ENCODE peak calls at places on chromosomes 16 and 17, in nine cellular contexts. J, A, C, F, X, D, N, M and L are unnamed samples.

GRCh38 chr16:47234-47633 is 6.2 kb downstream of the POLR3K start:
- DNase-seq in J (no peak), A (no peak), C (no peak), F (no peak), X (no peak), D (no peak), N (no peak), M (no peak), L (no peak)

GRCh38 chr17:67496286-67496685 is 119.2 kb downstream of the PITPNC1 start:
- DNase-seq in J (no peak), A (peak), C (no peak), F (no peak), X (no peak), D (no peak), N (no peak), M (no peak), L (no peak)

GRCh38 chr16:31265329-31266245 is 5.8 kb downstream of the ITGAM start:
- DNase-seq in J (no peak), A (peak), C (no peak), F (peak), X (peak), D (peak), N (peak), M (no peak), L (peak)

GRCh38 chr17:81909966-81910839 is 996 bp downstream of the PCYT2 start:
- DNase-seq in J (no peak), A (peak), C (no peak), F (no peak), X (no peak), D (no peak), N (no peak), M (no peak), L (no peak)

GRCh38 chr16:68235105-68235881 is 634 bp downstream of the ESRP2 start:
- DNase-seq in J (no peak), A (peak), C (peak), F (no peak), X (no peak), D (no peak), N (no peak), M (no peak), L (no peak)

GRCh38 chr17:41917192-41917591 is 1.6 kb downstream of the ACLY start:
- DNase-seq in J (peak), A (no peak), C (no peak), F (no peak), X (no peak), D (no peak), N (no peak), M (no peak), L (no peak)

GRCh38 chr17:11182430-11182829 is 58.6 kb upstream of the SHISA6 start:
- DNase-seq in J (no peak), A (no peak), C (no peak), F (no peak), X (no peak), D (no peak), N (no peak), M (no peak), L (no peak)

GRCh38 chr16:14475370-14476139 is 154.5 kb downstream of the PARN start:
- DNase-seq in J (no peak), A (peak), C (no peak), F (no peak), X (no peak), D (no peak), N (no peak), M (no peak), L (no peak)

GRCh38 chr17:78573955-78574354 is 3.2 kb downstream of the DNAH17 start:
- DNase-seq in J (no peak), A (peak), C (peak), F (no peak), X (no peak), D (no peak), N (no peak), M (no peak), L (no peak)

GRCh38 chr17:339193-340061 is 13.2 kb downstream of the RPH3AL start:
- DNase-seq in J (no peak), A (peak), C (no peak), F (no peak), X (no peak), D (no peak), N (no peak), M (no peak), L (no peak)

GRCh38 chr17:36148559-36149295 is 27.7 kb downstream of the TBC1D3B start:
- DNase-seq in J (peak), A (peak), C (peak), F (peak), X (peak), D (peak), N (peak), M (peak), L (peak)

GRCh38 chr16:54216268-54217187 is 70.1 kb downstream of the IRX3 start:
- DNase-seq in J (no peak), A (no peak), C (no peak), F (no peak), X (no peak), D (no peak), N (no peak), M (no peak), L (no peak)

GRCh38 chr17:7582401-7583252 is 1.0 kb upstream of the MPDU1 start:
- DNase-seq in J (no peak), A (peak), C (no peak), F (no peak), X (no peak), D (no peak), N (no peak), M (no peak), L (no peak)

GRCh38 chr16:11140466-11140865 is 115.5 kb downstream of the SOCS1 start:
- DNase-seq in J (no peak), A (no peak), C (no peak), F (no peak), X (no peak), D (no peak), N (no peak), M (no peak), L (no peak)

GRCh38 chr16:57736419-57737281 is 1.1 kb downstream of the KATNB1 start:
- DNase-seq in J (peak), A (peak), C (peak), F (peak), X (peak), D (peak), N (peak), M (no peak), L (peak)

GRCh38 chr17:10182785-10183184 is 15.6 kb downstream of the GAS7 start:
- DNase-seq in J (no peak), A (no peak), C (no peak), F (no peak), X (no peak), D (no peak), N (no peak), M (no peak), L (no peak)

GRCh38 chr17:16922386-16923096 is 49.4 kb downstream of the TNFRSF13B start:
- DNase-seq in J (no peak), A (peak), C (no peak), F (no peak), X (no peak), D (no peak), N (no peak), M (no peak), L (no peak)

GRCh38 chr16:65895486-65895885 is 471.0 kb upstream of the CDH5 start:
- DNase-seq in J (no peak), A (no peak), C (no peak), F (no peak), X (no peak), D (no peak), N (no peak), M (no peak), L (no peak)

GRCh38 chr16:88405325-88406060 is 22.7 kb downstream of the ZNF469 start:
- DNase-seq in J (no peak), A (no peak), C (no peak), F (no peak), X (no peak), D (no peak), N (no peak), M (no peak), L (no peak)

GRCh38 chr16:67551972-67552371 is 10.4 kb upstream of the CTCF start:
- DNase-seq in J (no peak), A (no peak), C (peak), F (no peak), X (no peak), D (no peak), N (no peak), M (no peak), L (no peak)